ENCODE peak calls at places on chromosomes 12 and 14, in four cellular contexts. T, G, H and M are unnamed samples.

GRCh38 chr12:24081581-24081980 is 132.1 kb upstream of the SOX5 start:
- DNase-seq in T (no peak), G (no peak), H (no peak), M (no peak)

GRCh38 chr14:58805605-58806358 is 168.0 kb downstream of the DACT1 start:
- DNase-seq in H (no peak), T (no peak), G (no peak), M (no peak)

GRCh38 chr12:97561321-97562230 is 99.0 kb downstream of the RMST start:
- DNase-seq in G (peak; percentile 45), H (no peak), T (no peak), M (no peak)

GRCh38 chr14:77458249-77458950 is 507 bp downstream of the AHSA1 start:
- DNase-seq in G (peak; percentile 44), H (no peak), T (peak; percentile 16), M (no peak)

GRCh38 chr14:37150414-37150813 is 22.0 kb downstream of the SLC25A21 start:
- DNase-seq in H (no peak), G (peak; percentile 32), T (no peak), M (no peak)

GRCh38 chr12:132729541-132730320 is 19.1 kb downstream of the PGAM5 start:
- DNase-seq in G (no peak), H (no peak), T (no peak), M (no peak)

GRCh38 chr14:104688755-104689619 is at the start of gene INF2:
- DNase-seq in H (peak; percentile 94), T (no peak), G (peak; percentile 47), M (peak; percentile 52)

GRCh38 chr12:7241404-7242005 is 52.0 kb downstream of the PEX5 start:
- DNase-seq in T (no peak), G (peak; percentile 89), H (no peak), M (peak; percentile 78)

GRCh38 chr14:103194256-103195045 is 71.2 kb downstream of the TNFAIP2 start:
- DNase-seq in G (peak; percentile 21), H (no peak), T (no peak), M (no peak)

GRCh38 chr12:10113920-10114319 is 15.1 kb upstream of the CLEC1A start:
- DNase-seq in H (no peak), T (no peak), G (no peak), M (no peak)

GRCh38 chr12:977163-977562 is 13.9 kb upstream of the ERC1 start:
- DNase-seq in T (no peak), G (no peak), H (no peak), M (no peak)

GRCh38 chr12:119547016-119547415 is 46.6 kb upstream of the TMEM233 start:
- DNase-seq in G (no peak), H (no peak), T (no peak), M (no peak)

GRCh38 chr12:5022465-5023061 is 21.1 kb upstream of the KCNA5 start:
- DNase-seq in T (no peak), H (no peak), G (peak; percentile 34), M (peak; percentile 71)

GRCh38 chr14:27917896-27918295 is 848.7 kb upstream of the FOXG1 start:
- DNase-seq in G (no peak), T (no peak), H (no peak), M (no peak)

GRCh38 chr12:67650127-67650495 is 1.6 kb downstream of the DYRK2 start:
- DNase-seq in G (peak; percentile 15), T (no peak), H (peak; percentile 45), M (no peak)

GRCh38 chr14:96938946-96939345 is 141.8 kb downstream of the VRK1 start:
- DNase-seq in T (no peak), G (no peak), H (no peak), M (no peak)

GRCh38 chr14:30295980-30296379 is 263.0 kb upstream of the G2E3 start:
- DNase-seq in H (no peak), T (no peak), G (peak; percentile 52), M (no peak)

GRCh38 chr14:58808828-58809227 is 171.1 kb downstream of the DACT1 start:
- DNase-seq in T (no peak), G (no peak), H (no peak), M (peak; percentile 71)

GRCh38 chr14:77032483-77032853 is 4.0 kb upstream of the IRF2BPL start:
- DNase-seq in T (no peak), G (no peak), H (no peak), M (no peak)

GRCh38 chr12:122974274-122974891 is 661 bp upstream of the OGFOD2 start:
- DNase-seq in H (peak; percentile 89), G (peak; percentile 95), T (peak; percentile 98), M (peak; percentile 98)

GRCh38 chr14:75328575-75328974 is 49.9 kb downstream of the FOS start:
- DNase-seq in G (no peak), T (no peak), H (no peak), M (no peak)

GRCh38 chr14:24681056-24681455 is 47.1 kb upstream of the GZMB start:
- DNase-seq in H (no peak), G (no peak), T (no peak), M (no peak)

GRCh38 chr14:78566017-78566858 is 396.1 kb downstream of the NRXN3 start:
- DNase-seq in H (peak; percentile 17), G (peak; percentile 28), T (peak; percentile 49), M (peak; percentile 71)

GRCh38 chr12:13940466-13940865 is 40.9 kb downstream of the GRIN2B start:
- DNase-seq in T (no peak), H (no peak), G (no peak), M (no peak)

GRCh38 chr14:23365353-23366162 is 586 bp upstream of the EFS start:
- DNase-seq in G (peak; percentile 64), T (no peak), H (peak; percentile 72), M (no peak)

GRCh38 chr12:76183459-76184186 is 99.1 kb upstream of the NAP1L1 start:
- DNase-seq in G (peak; percentile 98), H (no peak), T (peak; percentile 9), M (peak; percentile 96)

GRCh38 chr12:39010406-39010805 is 105.0 kb upstream of the CPNE8 start:
- DNase-seq in T (no peak), H (no peak), G (no peak), M (no peak)

GRCh38 chr12:24198070-24198469 is 248.6 kb upstream of the SOX5 start:
- DNase-seq in T (no peak), G (no peak), H (no peak), M (no peak)

GRCh38 chr12:54390668-54391551 is 6.4 kb upstream of the ZNF385A start:
- DNase-seq in G (no peak), T (peak; percentile 61), H (no peak), M (no peak)

GRCh38 chr12:83826112-83826511 is 1086.5 kb downstream of the SLC6A15 start:
- DNase-seq in G (peak; percentile 49), H (no peak), T (no peak), M (peak; percentile 66)

GRCh38 chr12:93839076-93839475 is 161.9 kb downstream of the CRADD start:
- DNase-seq in H (no peak), G (no peak), T (no peak), M (no peak)

GRCh38 chr12:31772685-31773222 is 43.9 kb upstream of the AMN1 start:
- DNase-seq in G (no peak), T (no peak), H (no peak), M (no peak)

GRCh38 chr12:52171950-52172512 is 19.8 kb downstream of the KRT80 start:
- DNase-seq in H (no peak), T (no peak), G (peak; percentile 75), M (no peak)